ENCODE peak calls at places on chromosomes 13 and 19, in four cellular contexts. One of them, this sample, is unnamed.

GRCh38 chr13:43205421-43205820 is 182.0 kb downstream of the DNAJC15 start:
- DNase-seq in neural progenitor cell: no peak
- DNase-seq in lung: no peak
- DNase-seq in naive thymus-derived CD4-positive, alpha-beta T cell: no peak
- DNase-seq in this sample: no peak

GRCh38 chr13:73715114-73715909 is 418.9 kb downstream of the KLF12 start:
- DNase-seq in neural progenitor cell: no peak
- DNase-seq in lung: peak; percentile 33
- DNase-seq in naive thymus-derived CD4-positive, alpha-beta T cell: no peak
- DNase-seq in this sample: peak; percentile 91

GRCh38 chr13:82206241-82206640 is 1676.0 kb downstream of the SLITRK1 start:
- DNase-seq in neural progenitor cell: no peak
- DNase-seq in lung: no peak
- DNase-seq in naive thymus-derived CD4-positive, alpha-beta T cell: no peak
- DNase-seq in this sample: no peak

GRCh38 chr19:43789029-43789428 is 8.3 kb upstream of the KCNN4 start:
- DNase-seq in neural progenitor cell: peak; percentile 79
- DNase-seq in lung: no peak
- DNase-seq in naive thymus-derived CD4-positive, alpha-beta T cell: no peak
- DNase-seq in this sample: no peak

GRCh38 chr13:43698743-43699142 is 88.0 kb downstream of the ENOX1 start:
- DNase-seq in neural progenitor cell: no peak
- DNase-seq in lung: no peak
- DNase-seq in naive thymus-derived CD4-positive, alpha-beta T cell: no peak
- DNase-seq in this sample: no peak

GRCh38 chr13:77928909-77929308 is 10.3 kb upstream of the EDNRB start:
- DNase-seq in neural progenitor cell: no peak
- DNase-seq in lung: no peak
- DNase-seq in naive thymus-derived CD4-positive, alpha-beta T cell: no peak
- DNase-seq in this sample: no peak

GRCh38 chr13:25116044-25116443 is 20.1 kb downstream of the PABPC3 start:
- DNase-seq in neural progenitor cell: no peak
- DNase-seq in lung: no peak
- DNase-seq in naive thymus-derived CD4-positive, alpha-beta T cell: no peak
- DNase-seq in this sample: no peak

GRCh38 chr13:110524484-110525254 is 36.9 kb downstream of the RAB20 start:
- DNase-seq in neural progenitor cell: no peak
- DNase-seq in lung: no peak
- DNase-seq in naive thymus-derived CD4-positive, alpha-beta T cell: no peak
- DNase-seq in this sample: no peak

GRCh38 chr19:46082728-46083050 is 41.8 kb downstream of the IGFL3 start:
- DNase-seq in neural progenitor cell: no peak
- DNase-seq in lung: no peak
- DNase-seq in naive thymus-derived CD4-positive, alpha-beta T cell: no peak
- DNase-seq in this sample: no peak

GRCh38 chr13:29937836-29938235 is 87.4 kb upstream of the UBL3 start:
- DNase-seq in neural progenitor cell: no peak
- DNase-seq in lung: no peak
- DNase-seq in naive thymus-derived CD4-positive, alpha-beta T cell: no peak
- DNase-seq in this sample: peak; percentile 21

GRCh38 chr19:50720181-50720920 is 749 bp upstream of the SHANK1 start:
- DNase-seq in neural progenitor cell: no peak
- DNase-seq in lung: no peak
- DNase-seq in naive thymus-derived CD4-positive, alpha-beta T cell: no peak
- DNase-seq in this sample: no peak

GRCh38 chr19:23440791-23441190 is 45.5 kb upstream of the ZNF91 start:
- DNase-seq in neural progenitor cell: no peak
- DNase-seq in lung: no peak
- DNase-seq in naive thymus-derived CD4-positive, alpha-beta T cell: no peak
- DNase-seq in this sample: no peak

GRCh38 chr13:112105244-112105681 is 38.3 kb downstream of the SOX1 start:
- DNase-seq in neural progenitor cell: peak; percentile 68
- DNase-seq in lung: no peak
- DNase-seq in naive thymus-derived CD4-positive, alpha-beta T cell: no peak
- DNase-seq in this sample: no peak
- H3K4me3 ChIP-seq in neural progenitor cell: peak overlapping the region; percentile 55
- H3K4me3 ChIP-seq in lung: no peak overlapping the region
- H3K4me3 ChIP-seq in naive thymus-derived CD4-positive, alpha-beta T cell: no peak overlapping the region
- H3K4me3 ChIP-seq in this sample: no peak overlapping the region

DNA sequence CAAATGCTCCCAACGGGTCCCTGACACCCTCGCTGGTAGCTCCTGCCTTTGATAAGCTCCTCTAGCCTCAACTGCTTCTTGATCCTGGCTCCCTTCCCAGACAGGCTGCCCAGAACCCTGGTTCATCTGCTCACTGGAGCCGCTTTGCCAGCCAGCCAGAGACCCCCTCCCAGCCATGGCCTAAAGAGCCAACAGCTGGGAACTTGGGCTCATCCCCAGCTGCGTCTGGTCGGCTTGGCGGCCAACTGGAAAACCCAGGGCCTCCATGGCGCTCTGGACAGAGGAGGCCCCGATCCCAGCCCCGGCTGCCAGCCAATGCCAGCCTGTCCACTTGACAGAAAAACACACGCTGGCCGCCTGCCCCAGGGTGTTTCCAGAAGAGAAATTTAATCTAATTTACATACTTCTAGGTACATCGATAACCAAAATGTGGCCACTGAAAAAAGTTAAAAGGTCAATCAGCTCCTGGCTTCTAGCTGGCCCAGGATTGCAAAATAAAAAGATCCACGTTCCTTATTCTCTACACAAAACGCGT is 3.0 kb upstream of the AKAP8L start:
- DNase-seq in neural progenitor cell: no peak
- DNase-seq in lung: peak; percentile 35
- DNase-seq in naive thymus-derived CD4-positive, alpha-beta T cell: no peak
- DNase-seq in this sample: no peak
- H3K27ac ChIP-seq in neural progenitor cell: no peak overlapping the region
- H3K27ac ChIP-seq in lung: peak overlapping the region; percentile 7
- H3K27ac ChIP-seq in naive thymus-derived CD4-positive, alpha-beta T cell: no peak overlapping the region
- H3K27ac ChIP-seq in this sample: no peak overlapping the region

DNA sequence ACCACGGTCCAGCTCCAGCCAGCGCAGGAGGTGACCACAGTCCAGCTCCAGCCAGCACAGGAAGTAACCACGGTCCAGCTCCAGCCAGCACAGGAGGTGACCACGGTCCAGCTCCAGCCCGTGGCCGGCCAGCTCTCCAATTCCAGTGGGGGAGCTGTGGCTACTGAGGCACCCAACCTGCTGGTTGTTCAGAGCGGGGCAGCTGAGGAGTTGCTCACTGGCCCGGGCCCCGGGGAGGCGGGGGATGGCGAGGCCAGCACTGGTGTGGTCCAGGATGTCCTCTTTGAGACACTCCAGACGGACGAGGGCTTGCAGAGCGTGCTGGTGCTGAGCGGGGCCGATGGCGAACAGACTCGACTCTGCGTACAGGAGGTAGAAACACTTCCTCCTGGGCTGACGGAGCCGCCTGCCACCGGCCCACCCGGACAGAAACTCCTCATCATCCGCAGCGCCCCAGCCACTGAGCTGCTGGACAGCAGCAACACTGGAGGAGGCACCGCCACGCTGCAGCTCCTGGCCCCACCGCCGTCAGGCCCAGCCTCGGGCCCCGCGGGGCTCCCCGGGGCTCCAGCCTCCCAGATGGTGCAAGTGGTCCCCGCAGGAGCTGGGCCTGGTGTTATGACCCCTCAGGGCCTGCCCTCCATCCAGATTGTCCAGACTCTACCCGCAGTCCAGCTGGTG is 1.2 kb upstream of the NAT14 start:
- DNase-seq in neural progenitor cell: no peak
- DNase-seq in lung: no peak
- DNase-seq in naive thymus-derived CD4-positive, alpha-beta T cell: no peak
- DNase-seq in this sample: no peak
- H3K4me1 ChIP-seq in neural progenitor cell: peaks cover 38% of the 10 kb centered on the region
- H3K4me1 ChIP-seq in lung: peaks cover 4% of the 10 kb centered on the region
- H3K4me1 ChIP-seq in naive thymus-derived CD4-positive, alpha-beta T cell: peaks cover 12% of the 10 kb centered on the region
- H3K4me1 ChIP-seq in this sample: peaks cover 21% of the 10 kb centered on the region

GRCh38 chr19:9044449-9044848 is 34.2 kb upstream of the MUC16 start:
- DNase-seq in neural progenitor cell: no peak
- DNase-seq in lung: no peak
- DNase-seq in naive thymus-derived CD4-positive, alpha-beta T cell: no peak
- DNase-seq in this sample: no peak
- H3K4me3 ChIP-seq in neural progenitor cell: no peak overlapping the region
- H3K4me3 ChIP-seq in lung: no peak overlapping the region
- H3K4me3 ChIP-seq in naive thymus-derived CD4-positive, alpha-beta T cell: no peak overlapping the region
- H3K4me3 ChIP-seq in this sample: no peak overlapping the region

GRCh38 chr19:4337906-4338440 is 654 bp downstream of the STAP2 start:
- DNase-seq in neural progenitor cell: peak; percentile 42
- DNase-seq in lung: no peak
- DNase-seq in naive thymus-derived CD4-positive, alpha-beta T cell: no peak
- DNase-seq in this sample: no peak

GRCh38 chr19:4342421-4343055 is 824 bp upstream of the MPND start:
- DNase-seq in neural progenitor cell: peak; percentile 100
- DNase-seq in lung: peak; percentile 96
- DNase-seq in naive thymus-derived CD4-positive, alpha-beta T cell: peak; percentile 61
- DNase-seq in this sample: peak; percentile 97

GRCh38 chr19:4343056-4343844 is at the start of gene MPND:
- DNase-seq in neural progenitor cell: peak; percentile 96
- DNase-seq in lung: peak; percentile 91
- DNase-seq in naive thymus-derived CD4-positive, alpha-beta T cell: peak; percentile 92
- DNase-seq in this sample: peak; percentile 93

GRCh38 chr19:4334929-4335833 is 3.4 kb downstream of the STAP2 start:
- DNase-seq in neural progenitor cell: no peak
- DNase-seq in lung: no peak
- DNase-seq in naive thymus-derived CD4-positive, alpha-beta T cell: no peak
- DNase-seq in this sample: no peak

DNA sequence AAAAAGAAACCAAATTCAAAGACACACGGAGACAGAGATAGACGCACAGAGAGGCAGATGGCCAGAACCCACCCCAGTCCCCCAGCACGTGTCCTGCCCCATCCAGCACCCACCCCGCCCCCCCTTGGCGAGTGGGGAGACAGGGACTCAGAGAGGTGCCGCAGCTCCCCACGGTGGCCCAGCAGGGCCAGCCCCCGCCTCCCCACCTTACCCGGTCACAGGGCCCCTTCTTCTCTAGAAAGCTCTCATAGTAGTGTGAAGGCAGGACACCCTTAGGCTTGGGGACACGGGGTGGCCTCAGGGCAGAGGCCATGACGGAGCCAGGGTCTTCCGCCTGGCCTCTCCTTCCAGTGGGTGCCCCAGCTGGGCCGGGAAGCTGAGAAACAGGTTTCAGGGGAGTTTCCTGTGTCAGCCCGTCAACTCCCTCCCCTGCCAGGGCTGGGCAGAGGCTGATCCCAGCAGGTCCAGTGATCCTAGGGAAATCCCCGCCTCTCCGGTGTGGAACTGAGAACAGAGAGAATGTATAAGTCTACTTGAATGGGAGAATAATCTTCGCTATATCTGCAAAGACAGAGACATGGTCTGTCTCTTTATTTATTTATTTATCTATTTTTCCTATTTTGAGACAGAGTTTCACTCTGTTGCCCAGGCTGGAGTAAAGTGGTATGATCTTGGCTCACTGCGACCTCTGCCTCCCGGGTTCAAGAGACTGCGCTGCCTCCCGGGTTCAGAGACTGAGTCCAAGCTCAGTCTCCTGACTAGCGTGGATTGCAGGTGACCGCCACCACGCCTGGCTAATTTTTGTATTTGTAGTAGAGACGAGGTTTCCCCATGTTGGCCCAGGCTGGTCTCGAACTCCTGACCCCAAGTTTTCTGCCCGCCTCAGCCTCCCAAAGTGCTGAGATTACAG is at the start of gene STAP2:
- DNase-seq in neural progenitor cell: peak; percentile 51
- DNase-seq in lung: peak; percentile 53
- DNase-seq in naive thymus-derived CD4-positive, alpha-beta T cell: no peak
- DNase-seq in this sample: peak; percentile 51
- H3K27ac ChIP-seq in neural progenitor cell: no peak within 1 kb of the TSS
- H3K27ac ChIP-seq in lung: no peak within 1 kb of the TSS
- H3K27ac ChIP-seq in naive thymus-derived CD4-positive, alpha-beta T cell: peak within 1 kb of the TSS; percentile 60
- H3K27ac ChIP-seq in this sample: peak within 1 kb of the TSS; percentile 49

GRCh38 chr19:35816262-35816661 is 3.6 kb upstream of the PRODH2 start:
- DNase-seq in neural progenitor cell: no peak
- DNase-seq in lung: no peak
- DNase-seq in naive thymus-derived CD4-positive, alpha-beta T cell: no peak
- DNase-seq in this sample: no peak
- H3K4me1 ChIP-seq in neural progenitor cell: peaks cover 2% of the 10 kb centered on the region
- H3K4me1 ChIP-seq in lung: no peaks in the 10 kb centered on the region
- H3K4me1 ChIP-seq in naive thymus-derived CD4-positive, alpha-beta T cell: no peaks in the 10 kb centered on the region
- H3K4me1 ChIP-seq in this sample: no peaks in the 10 kb centered on the region

GRCh38 chr19:49019242-49019932 is 2.5 kb upstream of the LHB start:
- DNase-seq in neural progenitor cell: peak; percentile 77
- DNase-seq in lung: peak; percentile 70
- DNase-seq in naive thymus-derived CD4-positive, alpha-beta T cell: peak; percentile 49
- DNase-seq in this sample: peak; percentile 54

GRCh38 chr19:49016067-49016839 is 638 bp downstream of the LHB start:
- DNase-seq in neural progenitor cell: no peak
- DNase-seq in lung: no peak
- DNase-seq in naive thymus-derived CD4-positive, alpha-beta T cell: no peak
- DNase-seq in this sample: no peak

GRCh38 chr19:49017041-49017665 is at the start of gene LHB:
- DNase-seq in neural progenitor cell: no peak
- DNase-seq in lung: no peak
- DNase-seq in naive thymus-derived CD4-positive, alpha-beta T cell: no peak
- DNase-seq in this sample: no peak

GRCh38 chr19:49020342-49020741 is 3.5 kb upstream of the LHB start:
- DNase-seq in neural progenitor cell: no peak
- DNase-seq in lung: no peak
- DNase-seq in naive thymus-derived CD4-positive, alpha-beta T cell: no peak
- DNase-seq in this sample: no peak

GRCh38 chr19:49017666-49018351 is 918 bp upstream of the LHB start:
- DNase-seq in neural progenitor cell: peak; percentile 79
- DNase-seq in lung: peak; percentile 39
- DNase-seq in naive thymus-derived CD4-positive, alpha-beta T cell: peak; percentile 67
- DNase-seq in this sample: peak; percentile 72
- H3K4me3 ChIP-seq in neural progenitor cell: peak overlapping the region; percentile 56
- H3K4me3 ChIP-seq in lung: peak overlapping the region; percentile 10
- H3K4me3 ChIP-seq in naive thymus-derived CD4-positive, alpha-beta T cell: peak overlapping the region; percentile 76
- H3K4me3 ChIP-seq in this sample: peak overlapping the region; percentile 66

GRCh38 chr13:32446778-32447465 is 19.0 kb upstream of the N4BP2L1 start:
- DNase-seq in neural progenitor cell: no peak
- DNase-seq in lung: no peak
- DNase-seq in naive thymus-derived CD4-positive, alpha-beta T cell: no peak
- DNase-seq in this sample: no peak
- H3K27ac ChIP-seq in neural progenitor cell: no peak overlapping the region
- H3K27ac ChIP-seq in lung: no peak overlapping the region
- H3K27ac ChIP-seq in naive thymus-derived CD4-positive, alpha-beta T cell: no peak overlapping the region
- H3K27ac ChIP-seq in this sample: no peak overlapping the region

DNA sequence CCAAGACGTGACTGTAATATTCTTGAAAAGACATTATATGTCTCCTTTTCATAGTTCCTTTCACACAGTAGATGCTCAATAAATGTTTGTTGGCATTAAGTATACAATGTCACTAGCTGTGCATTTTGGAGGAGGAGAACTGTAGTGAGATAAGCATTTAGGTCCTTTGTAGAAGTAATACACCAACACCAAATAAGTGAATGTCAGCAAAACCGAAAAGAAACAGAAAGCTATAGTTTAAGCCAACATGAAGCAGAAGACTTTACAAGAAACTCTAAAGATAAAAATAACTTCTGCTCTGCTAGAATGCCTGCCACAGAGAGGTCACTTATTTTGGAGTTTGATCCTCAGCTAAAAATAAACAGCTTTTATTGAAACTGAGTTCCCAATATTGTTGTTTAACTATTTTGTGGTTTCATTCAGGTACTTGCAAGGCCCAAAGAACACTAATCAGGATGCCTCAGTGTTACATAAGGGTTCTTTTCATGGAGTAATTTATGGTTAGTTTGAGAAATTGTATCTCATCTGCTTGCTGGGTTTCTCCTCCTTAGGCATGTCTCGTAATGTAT is 86.2 kb downstream of the STARD13 start:
- DNase-seq in neural progenitor cell: no peak
- DNase-seq in lung: no peak
- DNase-seq in naive thymus-derived CD4-positive, alpha-beta T cell: no peak
- DNase-seq in this sample: no peak
- H3K4me1 ChIP-seq in neural progenitor cell: peaks cover 2% of the 10 kb centered on the region
- H3K4me1 ChIP-seq in lung: peaks cover 25% of the 10 kb centered on the region
- H3K4me1 ChIP-seq in naive thymus-derived CD4-positive, alpha-beta T cell: no peaks in the 10 kb centered on the region
- H3K4me1 ChIP-seq in this sample: no peaks in the 10 kb centered on the region

This sample was measured in CD4-positive, CD25-positive, alpha-beta regulatory T cell.